ENCODE peak calls at places on chromosomes 6 and 20, in five cellular contexts. V is DND-41, Y is IMR-90, B is hepatocyte, Q is mammary epithelial cell. W is an unnamed sample.

GRCh38 chr6:50820590-50821234 is 2.0 kb downstream of the TFAP2B start:
- DNase-seq in V (no peak), Y (no peak), B (no peak), Q (no peak), W (no peak)

GRCh38 chr6:138036955-138037592 is 70.1 kb downstream of the PERP start:
- DNase-seq in V (no peak), Y (peak), B (no peak), Q (peak), W (no peak)

GRCh38 chr6:136921521-136921935 is 573 bp upstream of the SLC35D3 start:
- DNase-seq in V (no peak), Y (no peak), B (peak), Q (no peak), W (peak)

GRCh38 chr6:14373648-14374437 is 256.3 kb downstream of the CD83 start:
- DNase-seq in V (no peak), Y (no peak), B (no peak), Q (no peak), W (no peak)

GRCh38 chr20:32538526-32538918 is 46.6 kb downstream of the NOL4L start:
- DNase-seq in V (peak), Y (no peak), B (peak), Q (no peak), W (no peak)

GRCh38 chr20:57259179-57260021 is 7.0 kb downstream of the BMP7 start:
- DNase-seq in V (no peak), Y (no peak), B (no peak), Q (no peak), W (no peak)

GRCh38 chr6:154249499-154250298 is 106.9 kb downstream of the IPCEF1 start:
- DNase-seq in V (peak), Y (no peak), B (no peak), Q (no peak), W (no peak)

GRCh38 chr20:37773260-37773825 is 79.5 kb downstream of the CTNNBL1 start:
- DNase-seq in V (no peak), Y (no peak), B (no peak), Q (peak), W (no peak)

GRCh38 chr6:6546318-6547110 is 42.0 kb upstream of the LY86 start:
- DNase-seq in V (no peak), Y (peak), B (peak), Q (peak), W (peak)

GRCh38 chr6:41341580-41341979 is 6.2 kb downstream of the NCR2 start:
- DNase-seq in V (no peak), Y (no peak), B (no peak), Q (no peak), W (no peak)

GRCh38 chr6:117167520-117168271 is 97.7 kb upstream of the VGLL2 start:
- DNase-seq in V (no peak), Y (peak), B (peak), Q (peak), W (no peak)

GRCh38 chr6:49913656-49914055 is 47.3 kb upstream of the CRISP1 start:
- DNase-seq in V (no peak), Y (no peak), B (peak), Q (no peak), W (no peak)

GRCh38 chr6:161301338-161301737 is 27.5 kb upstream of the AGPAT4 start:
- DNase-seq in V (no peak), Y (peak), B (peak), Q (peak), W (no peak)

GRCh38 chr6:163571730-163572129 is 157.2 kb downstream of the QKI start:
- DNase-seq in V (no peak), Y (no peak), B (no peak), Q (peak), W (no peak)

GRCh38 chr6:147283460-147283859 is 79.2 kb downstream of the STXBP5 start:
- DNase-seq in V (no peak), Y (peak), B (peak), Q (peak), W (no peak)

GRCh38 chr20:4830696-4831095 is 109.0 kb downstream of the PRND start:
- DNase-seq in V (no peak), Y (no peak), B (no peak), Q (no peak), W (no peak)

GRCh38 chr6:52201493-52201892 is 15.3 kb downstream of the IL17A start:
- DNase-seq in V (no peak), Y (no peak), B (no peak), Q (no peak), W (no peak)

GRCh38 chr20:47127986-47128385 is 228.5 kb downstream of the ZMYND8 start:
- DNase-seq in V (no peak), Y (no peak), B (no peak), Q (no peak), W (no peak)

GRCh38 chr6:6003334-6004146 is 3.2 kb downstream of the NRN1 start:
- DNase-seq in V (no peak), Y (no peak), B (no peak), Q (peak), W (no peak)

GRCh38 chr6:105995403-105995699 is 90.8 kb upstream of the PRDM1 start:
- DNase-seq in V (no peak), Y (peak), B (no peak), Q (no peak), W (no peak)

GRCh38 chr6:119119989-119120388 is 41.5 kb upstream of the FAM184A start:
- DNase-seq in V (no peak), Y (peak), B (no peak), Q (peak), W (no peak)

GRCh38 chr6:119598883-119599282 is 249.3 kb upstream of the MAN1A1 start:
- DNase-seq in V (no peak), Y (no peak), B (no peak), Q (no peak), W (no peak)

GRCh38 chr6:44043479-44044153 is 83.6 kb downstream of the MRPL14 start:
- DNase-seq in V (peak), Y (peak), B (no peak), Q (no peak), W (no peak)

GRCh38 chr20:45138451-45139300 is 14.4 kb upstream of the WFDC12 start:
- DNase-seq in V (peak), Y (no peak), B (peak), Q (peak), W (peak)

GRCh38 chr20:35443003-35443402 is 5.0 kb upstream of the GDF5 start:
- DNase-seq in V (no peak), Y (peak), B (no peak), Q (no peak), W (no peak)

GRCh38 chr6:82030761-82031160 is 216.8 kb downstream of the IBTK start:
- DNase-seq in V (no peak), Y (no peak), B (no peak), Q (peak), W (no peak)

GRCh38 chr6:6379573-6379972 is 59.1 kb upstream of the F13A1 start:
- DNase-seq in V (no peak), Y (no peak), B (no peak), Q (no peak), W (no peak)

GRCh38 chr20:33563788-33564187 is 73.9 kb downstream of the CBFA2T2 start:
- DNase-seq in V (no peak), Y (no peak), B (no peak), Q (no peak), W (no peak)

GRCh38 chr6:145886228-145886956 is 71.8 kb upstream of the FBXO30 start:
- DNase-seq in V (no peak), Y (peak), B (no peak), Q (no peak), W (no peak)

GRCh38 chr6:131381694-131382093 is 191.3 kb upstream of the ARG1 start:
- DNase-seq in V (no peak), Y (no peak), B (no peak), Q (no peak), W (no peak)

GRCh38 chr6:83853968-83854501 is 875 bp downstream of the RIPPLY2 start:
- DNase-seq in V (no peak), Y (no peak), B (no peak), Q (no peak), W (no peak)

GRCh38 chr20:58433029-58433657 is 44.1 kb downstream of the VAPB start:
- DNase-seq in V (peak), Y (no peak), B (no peak), Q (no peak), W (no peak)

GRCh38 chr20:18904624-18905023 is 91.0 kb downstream of the SCP2D1 start:
- DNase-seq in V (no peak), Y (no peak), B (peak), Q (no peak), W (no peak)

GRCh38 chr6:141202641-141203040 is 930.1 kb upstream of the GJE1 start:
- DNase-seq in V (no peak), Y (no peak), B (no peak), Q (no peak), W (no peak)

GRCh38 chr6:118860363-118860762 is 33.6 kb upstream of the ASF1A start:
- DNase-seq in V (no peak), Y (no peak), B (no peak), Q (no peak), W (no peak)

GRCh38 chr20:7161690-7162089 is 394.2 kb downstream of the BMP2 start:
- DNase-seq in V (no peak), Y (no peak), B (peak), Q (peak), W (no peak)

GRCh38 chr20:11716239-11716944 is 201.3 kb upstream of the BTBD3 start:
- DNase-seq in V (peak), Y (peak), B (peak), Q (peak), W (no peak)

GRCh38 chr20:22106308-22106938 is 401.0 kb downstream of the PAX1 start:
- DNase-seq in V (no peak), Y (no peak), B (peak), Q (no peak), W (peak)

GRCh38 chr6:147855823-147856222 is 347.3 kb downstream of the SAMD5 start:
- DNase-seq in V (no peak), Y (peak), B (no peak), Q (peak), W (no peak)

GRCh38 chr6:29953706-29954105 is 11.4 kb downstream of the HLA-A start:
- DNase-seq in V (no peak), Y (no peak), B (no peak), Q (no peak), W (no peak)

GRCh38 chr6:64932486-64932885 is 774.5 kb downstream of the EYS start:
- DNase-seq in V (no peak), Y (peak), B (peak), Q (no peak), W (no peak)

GRCh38 chr6:64926051-64926450 is 781.0 kb downstream of the EYS start:
- DNase-seq in V (no peak), Y (no peak), B (no peak), Q (no peak), W (no peak)

GRCh38 chr6:64930664-64931063 is 776.4 kb downstream of the EYS start:
- DNase-seq in V (no peak), Y (no peak), B (no peak), Q (no peak), W (no peak)
- H2AFZ ChIP-seq in V (no peak), Y (no peak), B (no peak), Q (no peak), W (peak)

GRCh38 chr20:53764416-53764800 is 170.8 kb upstream of the ZNF217 start:
- DNase-seq in V (no peak), Y (no peak), B (no peak), Q (no peak), W (no peak)

GRCh38 chr20:53768329-53768728 is 174.7 kb upstream of the ZNF217 start:
- DNase-seq in V (no peak), Y (no peak), B (no peak), Q (no peak), W (no peak)

GRCh38 chr20:53760025-53760441 is 166.4 kb upstream of the ZNF217 start:
- DNase-seq in V (no peak), Y (no peak), B (no peak), Q (no peak), W (no peak)

GRCh38 chr20:53767206-53767924 is 173.7 kb upstream of the ZNF217 start:
- DNase-seq in V (no peak), Y (no peak), B (peak), Q (no peak), W (no peak)

GRCh38 chr20:53763707-53764415 is 170.2 kb upstream of the ZNF217 start:
- DNase-seq in V (no peak), Y (peak), B (peak), Q (no peak), W (no peak)
- H2AFZ ChIP-seq in V (no peak), Y (peak), B (peak), Q (no peak), W (peak)

GRCh38 chr6:4189249-4189648 is 53.9 kb upstream of the ECI2 start:
- DNase-seq in V (no peak), Y (no peak), B (no peak), Q (no peak), W (no peak)
- H2AFZ ChIP-seq in V (no peak), Y (no peak), B (no peak), Q (no peak), W (no peak)

DNA sequence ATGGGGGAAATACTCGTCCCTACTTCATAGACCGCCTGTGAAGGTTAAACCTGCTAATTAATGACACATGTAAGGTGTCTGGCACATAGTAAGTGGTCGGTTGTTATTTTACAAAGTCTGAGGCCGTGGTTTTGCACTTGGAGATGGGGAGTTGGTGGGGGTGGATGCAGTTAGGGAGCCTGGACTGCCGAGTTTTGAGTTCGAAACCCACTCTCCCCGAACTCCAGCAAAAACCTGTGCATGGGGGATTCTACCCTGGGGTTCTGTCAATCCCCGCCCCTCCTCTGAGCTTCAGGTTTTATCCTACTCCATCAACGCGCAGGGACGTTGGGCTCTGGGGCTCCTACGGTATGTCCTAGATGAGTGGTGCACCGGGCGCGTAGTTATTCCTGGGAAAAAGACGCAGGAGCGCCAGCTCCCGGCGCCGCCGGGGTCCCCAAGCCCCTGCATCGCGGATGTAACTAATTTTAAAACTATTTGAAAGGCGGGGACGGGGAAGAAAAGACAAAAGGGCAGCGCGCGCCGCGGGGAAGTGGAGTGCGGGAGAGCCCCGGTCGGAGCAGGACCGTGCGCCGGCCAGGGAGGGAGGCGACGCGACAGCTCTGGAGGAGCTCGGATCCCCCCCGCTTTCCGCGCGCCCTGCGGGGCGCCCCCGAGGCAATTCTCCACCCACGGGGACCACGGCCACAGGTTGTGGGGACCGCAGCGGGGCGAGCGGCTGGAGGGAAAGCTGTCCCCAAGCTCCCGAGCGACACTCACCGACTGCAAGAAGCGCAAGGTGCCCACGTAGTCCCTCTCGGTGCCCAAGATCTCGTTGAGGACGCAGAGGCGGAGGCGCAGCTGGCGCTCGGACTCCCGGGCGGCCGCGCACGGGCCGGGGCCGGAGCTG is 672 bp downstream of the PREX1 start:
- DNase-seq in V (peak), Y (no peak), B (no peak), Q (no peak), W (peak)
- H2AFZ ChIP-seq in V (no peak), Y (peak), B (peak), Q (no peak), W (peak)

GRCh38 chr6:167676000-167676665 is 150.6 kb upstream of the AFDN start:
- DNase-seq in V (no peak), Y (no peak), B (peak), Q (no peak), W (no peak)
- H2AFZ ChIP-seq in V (no peak), Y (no peak), B (no peak), Q (no peak), W (peak)